ENCODE peak calls at places on chromosomes 4 and X, in five cellular contexts. Q, Z, F, H and M are unnamed samples.

GRCh38 chrX:131821945-131822622 is 201.0 kb upstream of the STK26 start:
- DNase-seq in Q (peak), Z (peak), F (no peak), H (peak), M (peak)

GRCh38 chr4:186881521-186882220 is 158.0 kb upstream of the FAT1 start:
- DNase-seq in Q (no peak), Z (no peak), F (no peak), H (no peak), M (no peak)

GRCh38 chr4:71564775-71565174 is 219.1 kb downstream of the GC start:
- DNase-seq in Q (no peak), Z (no peak), F (no peak), H (no peak), M (no peak)

GRCh38 chr4:54663181-54663580 is 5.4 kb downstream of the KIT start:
- DNase-seq in Q (no peak), Z (no peak), F (no peak), H (no peak), M (no peak)

GRCh38 chr4:139581096-139581495 is 25.1 kb upstream of the SETD7 start:
- DNase-seq in Q (no peak), Z (no peak), F (no peak), H (no peak), M (no peak)

GRCh38 chr4:94621491-94622080 is 136.2 kb upstream of the BMPR1B start:
- DNase-seq in Q (no peak), Z (no peak), F (no peak), H (no peak), M (no peak)

GRCh38 chr4:2834001-2834921 is 9.4 kb upstream of the ADD1 start:
- DNase-seq in Q (peak), Z (no peak), F (no peak), H (no peak), M (no peak)

GRCh38 chr4:3401436-3402171 is 40.2 kb upstream of the HGFAC start:
- DNase-seq in Q (peak), Z (no peak), F (no peak), H (no peak), M (no peak)